ENCODE peak calls at places on chromosomes 1 and 21, in six cellular contexts. One of them, this sample, is unnamed.

GRCh38 chr1:8396912-8397406 is 79.0 kb downstream of the SLC45A1 start:
- DNase-seq in activated CD4-positive, alpha-beta T cell treated with anti-CD3 and anti-CD28 coated beads, Interleukin-2, amount 50 U/mL, for 1 hour: no peak
- DNase-seq in activated T-cell treated with anti-CD3 and anti-CD28 coated beads, Interleukin-2, amount 50 U/mL, for 72 hours: peak; percentile 44
- DNase-seq in iris pigment epithelial cell: peak; percentile 100
- DNase-seq in central memory CD4-positive, alpha-beta T cell: no peak
- DNase-seq in uterus: peak; percentile 55
- DNase-seq in this sample: peak; percentile 100

GRCh38 chr21:42746240-42746592 is 92.8 kb downstream of the PDE9A start:
- DNase-seq in activated CD4-positive, alpha-beta T cell treated with anti-CD3 and anti-CD28 coated beads, Interleukin-2, amount 50 U/mL, for 1 hour: no peak
- DNase-seq in activated T-cell treated with anti-CD3 and anti-CD28 coated beads, Interleukin-2, amount 50 U/mL, for 72 hours: no peak
- DNase-seq in iris pigment epithelial cell: no peak
- DNase-seq in central memory CD4-positive, alpha-beta T cell: no peak
- DNase-seq in uterus: no peak
- DNase-seq in this sample: no peak

GRCh38 chr1:110058591-110058990 is 11.9 kb downstream of the ALX3 start:
- DNase-seq in activated CD4-positive, alpha-beta T cell treated with anti-CD3 and anti-CD28 coated beads, Interleukin-2, amount 50 U/mL, for 1 hour: no peak
- DNase-seq in activated T-cell treated with anti-CD3 and anti-CD28 coated beads, Interleukin-2, amount 50 U/mL, for 72 hours: no peak
- DNase-seq in iris pigment epithelial cell: no peak
- DNase-seq in central memory CD4-positive, alpha-beta T cell: no peak
- DNase-seq in uterus: no peak
- DNase-seq in this sample: no peak

GRCh38 chr1:212774584-212774983 is 17.0 kb downstream of the NSL1 start:
- DNase-seq in activated CD4-positive, alpha-beta T cell treated with anti-CD3 and anti-CD28 coated beads, Interleukin-2, amount 50 U/mL, for 1 hour: no peak
- DNase-seq in activated T-cell treated with anti-CD3 and anti-CD28 coated beads, Interleukin-2, amount 50 U/mL, for 72 hours: no peak
- DNase-seq in iris pigment epithelial cell: peak; percentile 69
- DNase-seq in central memory CD4-positive, alpha-beta T cell: no peak
- DNase-seq in uterus: no peak
- DNase-seq in this sample: no peak

GRCh38 chr1:42620307-42620706 is 37.9 kb upstream of the PPIH start:
- DNase-seq in activated CD4-positive, alpha-beta T cell treated with anti-CD3 and anti-CD28 coated beads, Interleukin-2, amount 50 U/mL, for 1 hour: no peak
- DNase-seq in activated T-cell treated with anti-CD3 and anti-CD28 coated beads, Interleukin-2, amount 50 U/mL, for 72 hours: no peak
- DNase-seq in iris pigment epithelial cell: no peak
- DNase-seq in central memory CD4-positive, alpha-beta T cell: no peak
- DNase-seq in uterus: no peak
- DNase-seq in this sample: no peak

GRCh38 chr1:153432874-153433681 is 16.8 kb downstream of the S100A7A start:
- DNase-seq in activated CD4-positive, alpha-beta T cell treated with anti-CD3 and anti-CD28 coated beads, Interleukin-2, amount 50 U/mL, for 1 hour: no peak
- DNase-seq in activated T-cell treated with anti-CD3 and anti-CD28 coated beads, Interleukin-2, amount 50 U/mL, for 72 hours: no peak
- DNase-seq in iris pigment epithelial cell: no peak
- DNase-seq in central memory CD4-positive, alpha-beta T cell: no peak
- DNase-seq in uterus: no peak
- DNase-seq in this sample: no peak

GRCh38 chr21:40548134-40548533 is 298.8 kb downstream of the DSCAM start:
- DNase-seq in activated CD4-positive, alpha-beta T cell treated with anti-CD3 and anti-CD28 coated beads, Interleukin-2, amount 50 U/mL, for 1 hour: no peak
- DNase-seq in activated T-cell treated with anti-CD3 and anti-CD28 coated beads, Interleukin-2, amount 50 U/mL, for 72 hours: no peak
- DNase-seq in iris pigment epithelial cell: no peak
- DNase-seq in central memory CD4-positive, alpha-beta T cell: no peak
- DNase-seq in uterus: no peak
- DNase-seq in this sample: no peak

GRCh38 chr1:27418326-27418761 is 25.9 kb downstream of the GPR3 start:
- DNase-seq in activated CD4-positive, alpha-beta T cell treated with anti-CD3 and anti-CD28 coated beads, Interleukin-2, amount 50 U/mL, for 1 hour: peak; percentile 16
- DNase-seq in activated T-cell treated with anti-CD3 and anti-CD28 coated beads, Interleukin-2, amount 50 U/mL, for 72 hours: peak; percentile 82
- DNase-seq in iris pigment epithelial cell: peak; percentile 97
- DNase-seq in central memory CD4-positive, alpha-beta T cell: peak; percentile 36
- DNase-seq in uterus: peak; percentile 87
- DNase-seq in this sample: peak; percentile 88

GRCh38 chr1:211257831-211258225 is 1.3 kb upstream of the RCOR3 start:
- DNase-seq in activated CD4-positive, alpha-beta T cell treated with anti-CD3 and anti-CD28 coated beads, Interleukin-2, amount 50 U/mL, for 1 hour: no peak
- DNase-seq in activated T-cell treated with anti-CD3 and anti-CD28 coated beads, Interleukin-2, amount 50 U/mL, for 72 hours: no peak
- DNase-seq in iris pigment epithelial cell: peak; percentile 38
- DNase-seq in central memory CD4-positive, alpha-beta T cell: no peak
- DNase-seq in uterus: no peak
- DNase-seq in this sample: no peak

GRCh38 chr1:207981976-207982375 is 71.1 kb upstream of the CD34 start:
- DNase-seq in activated CD4-positive, alpha-beta T cell treated with anti-CD3 and anti-CD28 coated beads, Interleukin-2, amount 50 U/mL, for 1 hour: no peak
- DNase-seq in activated T-cell treated with anti-CD3 and anti-CD28 coated beads, Interleukin-2, amount 50 U/mL, for 72 hours: no peak
- DNase-seq in iris pigment epithelial cell: peak; percentile 14
- DNase-seq in central memory CD4-positive, alpha-beta T cell: no peak
- DNase-seq in uterus: no peak
- DNase-seq in this sample: no peak

GRCh38 chr1:47931395-47931794 is 65.8 kb downstream of the TRABD2B start:
- DNase-seq in activated CD4-positive, alpha-beta T cell treated with anti-CD3 and anti-CD28 coated beads, Interleukin-2, amount 50 U/mL, for 1 hour: no peak
- DNase-seq in activated T-cell treated with anti-CD3 and anti-CD28 coated beads, Interleukin-2, amount 50 U/mL, for 72 hours: no peak
- DNase-seq in iris pigment epithelial cell: no peak
- DNase-seq in central memory CD4-positive, alpha-beta T cell: no peak
- DNase-seq in uterus: no peak
- DNase-seq in this sample: no peak

GRCh38 chr1:185960377-185961151 is 226.4 kb downstream of the HMCN1 start:
- DNase-seq in activated CD4-positive, alpha-beta T cell treated with anti-CD3 and anti-CD28 coated beads, Interleukin-2, amount 50 U/mL, for 1 hour: no peak
- DNase-seq in activated T-cell treated with anti-CD3 and anti-CD28 coated beads, Interleukin-2, amount 50 U/mL, for 72 hours: no peak
- DNase-seq in iris pigment epithelial cell: peak; percentile 20
- DNase-seq in central memory CD4-positive, alpha-beta T cell: no peak
- DNase-seq in uterus: no peak
- DNase-seq in this sample: peak; percentile 52

GRCh38 chr1:156371553-156372264 is 2.7 kb downstream of the RHBG start:
- DNase-seq in activated CD4-positive, alpha-beta T cell treated with anti-CD3 and anti-CD28 coated beads, Interleukin-2, amount 50 U/mL, for 1 hour: no peak
- DNase-seq in activated T-cell treated with anti-CD3 and anti-CD28 coated beads, Interleukin-2, amount 50 U/mL, for 72 hours: no peak
- DNase-seq in iris pigment epithelial cell: peak; percentile 65
- DNase-seq in central memory CD4-positive, alpha-beta T cell: no peak
- DNase-seq in uterus: peak; percentile 34
- DNase-seq in this sample: peak; percentile 63

GRCh38 chr1:50705699-50706098 is 254.4 kb downstream of the FAF1 start:
- DNase-seq in activated CD4-positive, alpha-beta T cell treated with anti-CD3 and anti-CD28 coated beads, Interleukin-2, amount 50 U/mL, for 1 hour: no peak
- DNase-seq in activated T-cell treated with anti-CD3 and anti-CD28 coated beads, Interleukin-2, amount 50 U/mL, for 72 hours: no peak
- DNase-seq in iris pigment epithelial cell: no peak
- DNase-seq in central memory CD4-positive, alpha-beta T cell: no peak
- DNase-seq in uterus: no peak
- DNase-seq in this sample: no peak

GRCh38 chr1:157723157-157723556 is 22.6 kb upstream of the FCRL3 start:
- DNase-seq in activated CD4-positive, alpha-beta T cell treated with anti-CD3 and anti-CD28 coated beads, Interleukin-2, amount 50 U/mL, for 1 hour: no peak
- DNase-seq in activated T-cell treated with anti-CD3 and anti-CD28 coated beads, Interleukin-2, amount 50 U/mL, for 72 hours: no peak
- DNase-seq in iris pigment epithelial cell: no peak
- DNase-seq in central memory CD4-positive, alpha-beta T cell: no peak
- DNase-seq in uterus: no peak
- DNase-seq in this sample: no peak

GRCh38 chr21:38495242-38495641 is 3.0 kb downstream of the ERG start:
- DNase-seq in activated CD4-positive, alpha-beta T cell treated with anti-CD3 and anti-CD28 coated beads, Interleukin-2, amount 50 U/mL, for 1 hour: no peak
- DNase-seq in activated T-cell treated with anti-CD3 and anti-CD28 coated beads, Interleukin-2, amount 50 U/mL, for 72 hours: no peak
- DNase-seq in iris pigment epithelial cell: no peak
- DNase-seq in central memory CD4-positive, alpha-beta T cell: no peak
- DNase-seq in uterus: no peak
- DNase-seq in this sample: no peak

GRCh38 chr1:11134352-11135266 is 34.9 kb upstream of the EXOSC10 start:
- DNase-seq in activated CD4-positive, alpha-beta T cell treated with anti-CD3 and anti-CD28 coated beads, Interleukin-2, amount 50 U/mL, for 1 hour: no peak
- DNase-seq in activated T-cell treated with anti-CD3 and anti-CD28 coated beads, Interleukin-2, amount 50 U/mL, for 72 hours: no peak
- DNase-seq in iris pigment epithelial cell: peak; percentile 36
- DNase-seq in central memory CD4-positive, alpha-beta T cell: no peak
- DNase-seq in uterus: no peak
- DNase-seq in this sample: no peak

GRCh38 chr1:145961425-145962156 is 2.8 kb downstream of the ANKRD34A start:
- DNase-seq in activated CD4-positive, alpha-beta T cell treated with anti-CD3 and anti-CD28 coated beads, Interleukin-2, amount 50 U/mL, for 1 hour: peak; percentile 43
- DNase-seq in activated T-cell treated with anti-CD3 and anti-CD28 coated beads, Interleukin-2, amount 50 U/mL, for 72 hours: peak; percentile 66
- DNase-seq in iris pigment epithelial cell: no peak
- DNase-seq in central memory CD4-positive, alpha-beta T cell: peak; percentile 24
- DNase-seq in uterus: peak; percentile 69
- DNase-seq in this sample: no peak

GRCh38 chr1:1440941-1441888 is 5.7 kb downstream of the VWA1 start:
- DNase-seq in activated CD4-positive, alpha-beta T cell treated with anti-CD3 and anti-CD28 coated beads, Interleukin-2, amount 50 U/mL, for 1 hour: peak; percentile 55
- DNase-seq in activated T-cell treated with anti-CD3 and anti-CD28 coated beads, Interleukin-2, amount 50 U/mL, for 72 hours: peak; percentile 76
- DNase-seq in iris pigment epithelial cell: no peak
- DNase-seq in central memory CD4-positive, alpha-beta T cell: peak; percentile 35
- DNase-seq in uterus: no peak
- DNase-seq in this sample: no peak

GRCh38 chr21:37829447-37829846 is 86.8 kb downstream of the KCNJ6 start:
- DNase-seq in activated CD4-positive, alpha-beta T cell treated with anti-CD3 and anti-CD28 coated beads, Interleukin-2, amount 50 U/mL, for 1 hour: no peak
- DNase-seq in activated T-cell treated with anti-CD3 and anti-CD28 coated beads, Interleukin-2, amount 50 U/mL, for 72 hours: no peak
- DNase-seq in iris pigment epithelial cell: peak; percentile 55
- DNase-seq in central memory CD4-positive, alpha-beta T cell: no peak
- DNase-seq in uterus: no peak
- DNase-seq in this sample: no peak

GRCh38 chr1:64050601-64051000 is 152.8 kb upstream of the UBE2U start:
- DNase-seq in activated CD4-positive, alpha-beta T cell treated with anti-CD3 and anti-CD28 coated beads, Interleukin-2, amount 50 U/mL, for 1 hour: no peak
- DNase-seq in activated T-cell treated with anti-CD3 and anti-CD28 coated beads, Interleukin-2, amount 50 U/mL, for 72 hours: no peak
- DNase-seq in iris pigment epithelial cell: no peak
- DNase-seq in central memory CD4-positive, alpha-beta T cell: no peak
- DNase-seq in uterus: no peak
- DNase-seq in this sample: no peak

GRCh38 chr1:113675299-113675698 is 84.0 kb downstream of the PHTF1 start:
- DNase-seq in activated CD4-positive, alpha-beta T cell treated with anti-CD3 and anti-CD28 coated beads, Interleukin-2, amount 50 U/mL, for 1 hour: no peak
- DNase-seq in activated T-cell treated with anti-CD3 and anti-CD28 coated beads, Interleukin-2, amount 50 U/mL, for 72 hours: no peak
- DNase-seq in iris pigment epithelial cell: peak; percentile 38
- DNase-seq in central memory CD4-positive, alpha-beta T cell: no peak
- DNase-seq in uterus: no peak
- DNase-seq in this sample: no peak

GRCh38 chr1:173870252-173871075 is 2.3 kb downstream of the ZBTB37 start:
- DNase-seq in activated CD4-positive, alpha-beta T cell treated with anti-CD3 and anti-CD28 coated beads, Interleukin-2, amount 50 U/mL, for 1 hour: no peak
- DNase-seq in activated T-cell treated with anti-CD3 and anti-CD28 coated beads, Interleukin-2, amount 50 U/mL, for 72 hours: peak; percentile 56
- DNase-seq in iris pigment epithelial cell: no peak
- DNase-seq in central memory CD4-positive, alpha-beta T cell: peak; percentile 37
- DNase-seq in uterus: no peak
- DNase-seq in this sample: no peak

GRCh38 chr1:109643385-109644230 is 12.3 kb upstream of the GSTM4 start:
- DNase-seq in activated CD4-positive, alpha-beta T cell treated with anti-CD3 and anti-CD28 coated beads, Interleukin-2, amount 50 U/mL, for 1 hour: peak; percentile 90
- DNase-seq in activated T-cell treated with anti-CD3 and anti-CD28 coated beads, Interleukin-2, amount 50 U/mL, for 72 hours: peak; percentile 95
- DNase-seq in iris pigment epithelial cell: peak; percentile 64
- DNase-seq in central memory CD4-positive, alpha-beta T cell: peak; percentile 72
- DNase-seq in uterus: peak; percentile 80
- DNase-seq in this sample: no peak

GRCh38 chr1:154716012-154716411 is 108.0 kb upstream of the ADAR start:
- DNase-seq in activated CD4-positive, alpha-beta T cell treated with anti-CD3 and anti-CD28 coated beads, Interleukin-2, amount 50 U/mL, for 1 hour: no peak
- DNase-seq in activated T-cell treated with anti-CD3 and anti-CD28 coated beads, Interleukin-2, amount 50 U/mL, for 72 hours: no peak
- DNase-seq in iris pigment epithelial cell: no peak
- DNase-seq in central memory CD4-positive, alpha-beta T cell: no peak
- DNase-seq in uterus: peak; percentile 44
- DNase-seq in this sample: no peak

GRCh38 chr1:83676106-83676505 is 322.8 kb downstream of the TTLL7 start:
- DNase-seq in activated CD4-positive, alpha-beta T cell treated with anti-CD3 and anti-CD28 coated beads, Interleukin-2, amount 50 U/mL, for 1 hour: no peak
- DNase-seq in activated T-cell treated with anti-CD3 and anti-CD28 coated beads, Interleukin-2, amount 50 U/mL, for 72 hours: no peak
- DNase-seq in iris pigment epithelial cell: no peak
- DNase-seq in central memory CD4-positive, alpha-beta T cell: no peak
- DNase-seq in uterus: no peak
- DNase-seq in this sample: no peak

GRCh38 chr1:209430107-209430506 is 153.4 kb upstream of the CAMK1G start:
- DNase-seq in activated CD4-positive, alpha-beta T cell treated with anti-CD3 and anti-CD28 coated beads, Interleukin-2, amount 50 U/mL, for 1 hour: no peak
- DNase-seq in activated T-cell treated with anti-CD3 and anti-CD28 coated beads, Interleukin-2, amount 50 U/mL, for 72 hours: no peak
- DNase-seq in iris pigment epithelial cell: no peak
- DNase-seq in central memory CD4-positive, alpha-beta T cell: no peak
- DNase-seq in uterus: no peak
- DNase-seq in this sample: no peak

GRCh38 chr1:244118087-244118761 is 67.1 kb downstream of the ZBTB18 start:
- DNase-seq in activated CD4-positive, alpha-beta T cell treated with anti-CD3 and anti-CD28 coated beads, Interleukin-2, amount 50 U/mL, for 1 hour: no peak
- DNase-seq in activated T-cell treated with anti-CD3 and anti-CD28 coated beads, Interleukin-2, amount 50 U/mL, for 72 hours: no peak
- DNase-seq in iris pigment epithelial cell: peak; percentile 26
- DNase-seq in central memory CD4-positive, alpha-beta T cell: no peak
- DNase-seq in uterus: no peak
- DNase-seq in this sample: no peak

GRCh38 chr1:235992346-235992745 is 72.5 kb downstream of the NID1 start:
- DNase-seq in activated CD4-positive, alpha-beta T cell treated with anti-CD3 and anti-CD28 coated beads, Interleukin-2, amount 50 U/mL, for 1 hour: no peak
- DNase-seq in activated T-cell treated with anti-CD3 and anti-CD28 coated beads, Interleukin-2, amount 50 U/mL, for 72 hours: no peak
- DNase-seq in iris pigment epithelial cell: no peak
- DNase-seq in central memory CD4-positive, alpha-beta T cell: no peak
- DNase-seq in uterus: peak; percentile 11
- DNase-seq in this sample: no peak

GRCh38 chr1:55893155-55893554 is 678.0 kb upstream of the USP24 start:
- DNase-seq in activated CD4-positive, alpha-beta T cell treated with anti-CD3 and anti-CD28 coated beads, Interleukin-2, amount 50 U/mL, for 1 hour: no peak
- DNase-seq in activated T-cell treated with anti-CD3 and anti-CD28 coated beads, Interleukin-2, amount 50 U/mL, for 72 hours: no peak
- DNase-seq in iris pigment epithelial cell: peak; percentile 80
- DNase-seq in central memory CD4-positive, alpha-beta T cell: no peak
- DNase-seq in uterus: no peak
- DNase-seq in this sample: peak; percentile 30

GRCh38 chr1:218344814-218345672 is at the start of gene TGFB2:
- DNase-seq in activated CD4-positive, alpha-beta T cell treated with anti-CD3 and anti-CD28 coated beads, Interleukin-2, amount 50 U/mL, for 1 hour: no peak
- DNase-seq in activated T-cell treated with anti-CD3 and anti-CD28 coated beads, Interleukin-2, amount 50 U/mL, for 72 hours: no peak
- DNase-seq in iris pigment epithelial cell: peak; percentile 98
- DNase-seq in central memory CD4-positive, alpha-beta T cell: peak; percentile 2
- DNase-seq in uterus: peak; percentile 66
- DNase-seq in this sample: no peak

GRCh38 chr1:235297579-235297978 is 30.4 kb downstream of the ARID4B start:
- DNase-seq in activated CD4-positive, alpha-beta T cell treated with anti-CD3 and anti-CD28 coated beads, Interleukin-2, amount 50 U/mL, for 1 hour: no peak
- DNase-seq in activated T-cell treated with anti-CD3 and anti-CD28 coated beads, Interleukin-2, amount 50 U/mL, for 72 hours: peak; percentile 22
- DNase-seq in iris pigment epithelial cell: peak; percentile 93
- DNase-seq in central memory CD4-positive, alpha-beta T cell: peak; percentile 87
- DNase-seq in uterus: no peak
- DNase-seq in this sample: no peak

GRCh38 chr1:206572835-206573771 is 39.2 kb downstream of the EIF2D start:
- DNase-seq in activated CD4-positive, alpha-beta T cell treated with anti-CD3 and anti-CD28 coated beads, Interleukin-2, amount 50 U/mL, for 1 hour: no peak
- DNase-seq in activated T-cell treated with anti-CD3 and anti-CD28 coated beads, Interleukin-2, amount 50 U/mL, for 72 hours: no peak
- DNase-seq in iris pigment epithelial cell: no peak
- DNase-seq in central memory CD4-positive, alpha-beta T cell: no peak
- DNase-seq in uterus: no peak
- DNase-seq in this sample: no peak

GRCh38 chr21:28230559-28230958 is 762.1 kb downstream of the LTN1 start:
- DNase-seq in activated CD4-positive, alpha-beta T cell treated with anti-CD3 and anti-CD28 coated beads, Interleukin-2, amount 50 U/mL, for 1 hour: no peak
- DNase-seq in activated T-cell treated with anti-CD3 and anti-CD28 coated beads, Interleukin-2, amount 50 U/mL, for 72 hours: no peak
- DNase-seq in iris pigment epithelial cell: peak; percentile 53
- DNase-seq in central memory CD4-positive, alpha-beta T cell: no peak
- DNase-seq in uterus: no peak
- DNase-seq in this sample: peak; percentile 10

GRCh38 chr1:40435876-40436275 is 14.4 kb upstream of the ZFP69B start:
- DNase-seq in activated CD4-positive, alpha-beta T cell treated with anti-CD3 and anti-CD28 coated beads, Interleukin-2, amount 50 U/mL, for 1 hour: no peak
- DNase-seq in activated T-cell treated with anti-CD3 and anti-CD28 coated beads, Interleukin-2, amount 50 U/mL, for 72 hours: no peak
- DNase-seq in iris pigment epithelial cell: no peak
- DNase-seq in central memory CD4-positive, alpha-beta T cell: no peak
- DNase-seq in uterus: no peak
- DNase-seq in this sample: no peak

GRCh38 chr1:203362561-203363055 is 11.7 kb upstream of the FMOD start:
- DNase-seq in activated CD4-positive, alpha-beta T cell treated with anti-CD3 and anti-CD28 coated beads, Interleukin-2, amount 50 U/mL, for 1 hour: no peak
- DNase-seq in activated T-cell treated with anti-CD3 and anti-CD28 coated beads, Interleukin-2, amount 50 U/mL, for 72 hours: no peak
- DNase-seq in iris pigment epithelial cell: no peak
- DNase-seq in central memory CD4-positive, alpha-beta T cell: no peak
- DNase-seq in uterus: no peak
- DNase-seq in this sample: no peak

GRCh38 chr1:10795305-10796021 is 983 bp downstream of the CASZ1 start:
- DNase-seq in activated CD4-positive, alpha-beta T cell treated with anti-CD3 and anti-CD28 coated beads, Interleukin-2, amount 50 U/mL, for 1 hour: no peak
- DNase-seq in activated T-cell treated with anti-CD3 and anti-CD28 coated beads, Interleukin-2, amount 50 U/mL, for 72 hours: peak; percentile 10
- DNase-seq in iris pigment epithelial cell: peak; percentile 21
- DNase-seq in central memory CD4-positive, alpha-beta T cell: no peak
- DNase-seq in uterus: no peak
- DNase-seq in this sample: no peak